ENCODE peak calls at places on chromosomes 7 and 10, in six cellular contexts. One of them, this sample, is unnamed.

GRCh38 chr10:34008641-34009040 is 674.2 kb upstream of the NRP1 start:
- DNase-seq in GM23338: peak; percentile 87
- DNase-seq in PC-9: no peak
- DNase-seq in psoas muscle: no peak
- DNase-seq in H7: peak; percentile 32
- DNase-seq in SJSA1: no peak
- DNase-seq in this sample: no peak

GRCh38 chr7:77959080-77959479 is 160.5 kb downstream of the PHTF2 start:
- DNase-seq in SJSA1: no peak
- DNase-seq in H7: no peak
- DNase-seq in psoas muscle: no peak
- DNase-seq in GM23338: no peak
- DNase-seq in PC-9: no peak
- DNase-seq in this sample: no peak

GRCh38 chr7:28954936-28955335 is 3.2 kb downstream of the TRIL start:
- DNase-seq in psoas muscle: no peak
- DNase-seq in SJSA1: no peak
- DNase-seq in PC-9: no peak
- DNase-seq in GM23338: peak; percentile 39
- DNase-seq in H7: peak; percentile 59
- DNase-seq in this sample: no peak

GRCh38 chr7:117025891-117026290 is 72.6 kb downstream of the ST7 start:
- DNase-seq in psoas muscle: no peak
- DNase-seq in H7: no peak
- DNase-seq in SJSA1: no peak
- DNase-seq in GM23338: no peak
- DNase-seq in PC-9: no peak
- DNase-seq in this sample: no peak

GRCh38 chr7:7221602-7222038 is 39.3 kb downstream of the C1GALT1 start:
- DNase-seq in GM23338: no peak
- DNase-seq in PC-9: peak; percentile 71
- DNase-seq in H7: no peak
- DNase-seq in SJSA1: no peak
- DNase-seq in psoas muscle: no peak
- DNase-seq in this sample: no peak

GRCh38 chr7:76108540-76109233 is 60.8 kb downstream of the MDH2 start:
- DNase-seq in psoas muscle: no peak
- DNase-seq in GM23338: no peak
- DNase-seq in H7: no peak
- DNase-seq in SJSA1: no peak
- DNase-seq in PC-9: no peak
- DNase-seq in this sample: no peak

GRCh38 chr10:35007858-35008301 is 82.3 kb downstream of the CUL2 start:
- DNase-seq in PC-9: no peak
- DNase-seq in GM23338: peak; percentile 27
- DNase-seq in SJSA1: no peak
- DNase-seq in H7: no peak
- DNase-seq in psoas muscle: no peak
- DNase-seq in this sample: no peak

GRCh38 chr10:3472705-3473078 is 300.1 kb upstream of the PITRM1 start:
- DNase-seq in SJSA1: no peak
- DNase-seq in H7: no peak
- DNase-seq in GM23338: no peak
- DNase-seq in psoas muscle: no peak
- DNase-seq in PC-9: peak; percentile 88
- DNase-seq in this sample: no peak

GRCh38 chr7:107185716-107186115 is 16.9 kb downstream of the HBP1 start:
- DNase-seq in psoas muscle: no peak
- DNase-seq in GM23338: no peak
- DNase-seq in SJSA1: no peak
- DNase-seq in H7: no peak
- DNase-seq in PC-9: no peak
- DNase-seq in this sample: no peak

GRCh38 chr10:92291921-92292860 is 1.2 kb downstream of the MARCHF5 start:
- DNase-seq in GM23338: peak; percentile 54
- DNase-seq in H7: peak; percentile 39
- DNase-seq in SJSA1: peak; percentile 49
- DNase-seq in psoas muscle: peak; percentile 57
- DNase-seq in PC-9: peak; percentile 45
- DNase-seq in this sample: peak; percentile 33

GRCh38 chr10:26802527-26802926 is 58.2 kb downstream of the ABI1 start:
- DNase-seq in psoas muscle: no peak
- DNase-seq in PC-9: no peak
- DNase-seq in H7: no peak
- DNase-seq in GM23338: no peak
- DNase-seq in SJSA1: no peak
- DNase-seq in this sample: no peak

GRCh38 chr10:73873843-73874215 is 526 bp downstream of the CAMK2G start:
- DNase-seq in SJSA1: no peak
- DNase-seq in psoas muscle: no peak
- DNase-seq in H7: no peak
- DNase-seq in PC-9: no peak
- DNase-seq in GM23338: no peak
- DNase-seq in this sample: no peak

GRCh38 chr10:62844280-62845011 is 28.3 kb upstream of the EGR2 start:
- DNase-seq in SJSA1: no peak
- DNase-seq in H7: no peak
- DNase-seq in GM23338: no peak
- DNase-seq in psoas muscle: no peak
- DNase-seq in PC-9: no peak
- DNase-seq in this sample: no peak

GRCh38 chr7:41955475-41956243 is 252.8 kb upstream of the INHBA start:
- DNase-seq in H7: peak; percentile 81
- DNase-seq in psoas muscle: peak; percentile 95
- DNase-seq in SJSA1: peak; percentile 88
- DNase-seq in PC-9: peak; percentile 68
- DNase-seq in GM23338: peak; percentile 69
- DNase-seq in this sample: no peak

GRCh38 chr7:79319369-79319768 is 134.1 kb downstream of the MAGI2 start:
- DNase-seq in H7: no peak
- DNase-seq in PC-9: no peak
- DNase-seq in psoas muscle: no peak
- DNase-seq in GM23338: no peak
- DNase-seq in SJSA1: no peak
- DNase-seq in this sample: no peak

GRCh38 chr7:38727184-38727940 is 96.2 kb upstream of the AMPH start:
- DNase-seq in psoas muscle: no peak
- DNase-seq in SJSA1: no peak
- DNase-seq in GM23338: no peak
- DNase-seq in PC-9: no peak
- DNase-seq in H7: no peak
- DNase-seq in this sample: no peak

GRCh38 chr10:71708301-71708703 is 11.3 kb downstream of the C10orf105 start:
- DNase-seq in psoas muscle: no peak
- DNase-seq in SJSA1: peak; percentile 56
- DNase-seq in PC-9: no peak
- DNase-seq in H7: peak; percentile 95
- DNase-seq in GM23338: peak; percentile 82
- DNase-seq in this sample: peak; percentile 65

GRCh38 chr10:132124201-132124920 is 58.6 kb downstream of the JAKMIP3 start:
- DNase-seq in SJSA1: no peak
- DNase-seq in PC-9: no peak
- DNase-seq in GM23338: no peak
- DNase-seq in psoas muscle: peak; percentile 9
- DNase-seq in H7: no peak
- DNase-seq in this sample: no peak

GRCh38 chr10:34804306-34804705 is 10.8 kb downstream of the PARD3 start:
- DNase-seq in PC-9: no peak
- DNase-seq in psoas muscle: no peak
- DNase-seq in H7: no peak
- DNase-seq in SJSA1: no peak
- DNase-seq in GM23338: no peak
- DNase-seq in this sample: no peak

GRCh38 chr10:103507235-103508191 is 14.0 kb downstream of the NEURL1 start:
- DNase-seq in psoas muscle: no peak
- DNase-seq in PC-9: no peak
- DNase-seq in H7: peak; percentile 56
- DNase-seq in SJSA1: no peak
- DNase-seq in GM23338: no peak
- DNase-seq in this sample: no peak

GRCh38 chr10:133400624-133401424 is 6.9 kb downstream of the MTG1 start:
- DNase-seq in SJSA1: no peak
- DNase-seq in PC-9: no peak
- DNase-seq in H7: peak; percentile 9
- DNase-seq in GM23338: no peak
- DNase-seq in psoas muscle: no peak
- DNase-seq in this sample: no peak

GRCh38 chr10:13707156-13707881 is 120.6 kb downstream of the PRPF18 start:
- DNase-seq in psoas muscle: peak; percentile 81
- DNase-seq in GM23338: peak; percentile 87
- DNase-seq in H7: peak; percentile 74
- DNase-seq in SJSA1: peak; percentile 82
- DNase-seq in PC-9: peak; percentile 51
- DNase-seq in this sample: peak; percentile 38

GRCh38 chr7:54664235-54665228 is 94.5 kb downstream of the SEC61G start:
- DNase-seq in SJSA1: no peak
- DNase-seq in H7: peak; percentile 94
- DNase-seq in psoas muscle: peak; percentile 31
- DNase-seq in PC-9: peak; percentile 54
- DNase-seq in GM23338: peak; percentile 87
- DNase-seq in this sample: no peak

GRCh38 chr10:129909080-129909479 is 55.0 kb downstream of the EBF3 start:
- DNase-seq in H7: no peak
- DNase-seq in PC-9: no peak
- DNase-seq in GM23338: no peak
- DNase-seq in psoas muscle: no peak
- DNase-seq in SJSA1: no peak
- DNase-seq in this sample: no peak

GRCh38 chr10:7686351-7687171 is 16.6 kb upstream of the ITIH2 start:
- DNase-seq in SJSA1: no peak
- DNase-seq in psoas muscle: no peak
- DNase-seq in H7: no peak
- DNase-seq in PC-9: no peak
- DNase-seq in GM23338: no peak
- DNase-seq in this sample: no peak

GRCh38 chr10:67884842-67885680 is 605 bp downstream of the SIRT1 start:
- DNase-seq in H7: peak; percentile 91
- DNase-seq in PC-9: peak; percentile 71
- DNase-seq in psoas muscle: peak; percentile 83
- DNase-seq in SJSA1: peak; percentile 86
- DNase-seq in GM23338: peak; percentile 84
- DNase-seq in this sample: peak; percentile 82

GRCh38 chr7:1663857-1664651 is 6.0 kb upstream of the ELFN1 start:
- DNase-seq in H7: peak; percentile 92
- DNase-seq in psoas muscle: peak; percentile 9
- DNase-seq in GM23338: peak; percentile 78
- DNase-seq in SJSA1: peak; percentile 39
- DNase-seq in PC-9: no peak
- DNase-seq in this sample: no peak
- H3K27me3 ChIP-seq in H7: peaks cover 57% of the 10 kb centered on the region
- H3K27me3 ChIP-seq in psoas muscle: no peaks in the 10 kb centered on the region
- H3K27me3 ChIP-seq in GM23338: peaks cover 72% of the 10 kb centered on the region
- H3K27me3 ChIP-seq in SJSA1: peaks cover 62% of the 10 kb centered on the region
- H3K27me3 ChIP-seq in PC-9: peaks cover 60% of the 10 kb centered on the region
- H3K27me3 ChIP-seq in this sample: no peaks in the 10 kb centered on the region

GRCh38 chr10:101122270-101123084 is 8.6 kb upstream of the TLX1 start:
- DNase-seq in SJSA1: no peak
- DNase-seq in GM23338: no peak
- DNase-seq in psoas muscle: no peak
- DNase-seq in PC-9: no peak
- DNase-seq in H7: no peak
- DNase-seq in this sample: no peak
- H3K27me3 ChIP-seq in SJSA1: peaks cover 87% of the 10 kb centered on the region
- H3K27me3 ChIP-seq in GM23338: peaks cover 100% of the 10 kb centered on the region
- H3K27me3 ChIP-seq in psoas muscle: no peaks in the 10 kb centered on the region
- H3K27me3 ChIP-seq in PC-9: peaks cover 71% of the 10 kb centered on the region
- H3K27me3 ChIP-seq in H7: peaks cover 92% of the 10 kb centered on the region
- H3K27me3 ChIP-seq in this sample: no peaks in the 10 kb centered on the region

GRCh38 chr10:101158101-101159058 is 27.3 kb downstream of the TLX1 start:
- DNase-seq in psoas muscle: no peak
- DNase-seq in SJSA1: no peak
- DNase-seq in GM23338: no peak
- DNase-seq in PC-9: no peak
- DNase-seq in H7: no peak
- DNase-seq in this sample: no peak
- H3K27me3 ChIP-seq in psoas muscle: no peaks in the 10 kb centered on the region
- H3K27me3 ChIP-seq in SJSA1: peaks cover 52% of the 10 kb centered on the region
- H3K27me3 ChIP-seq in GM23338: peaks cover 21% of the 10 kb centered on the region
- H3K27me3 ChIP-seq in PC-9: peaks cover 43% of the 10 kb centered on the region
- H3K27me3 ChIP-seq in H7: peaks cover 9% of the 10 kb centered on the region
- H3K27me3 ChIP-seq in this sample: peaks cover 6% of the 10 kb centered on the region

GRCh38 chr7:1669954-1670893 is at the start of gene ELFN1:
- DNase-seq in GM23338: peak; percentile 90
- DNase-seq in psoas muscle: peak; percentile 10
- DNase-seq in SJSA1: peak; percentile 38
- DNase-seq in H7: peak; percentile 96
- DNase-seq in PC-9: no peak
- DNase-seq in this sample: no peak

GRCh38 chr7:1668486-1668931 is 1.6 kb upstream of the ELFN1 start:
- DNase-seq in GM23338: peak; percentile 32
- DNase-seq in PC-9: no peak
- DNase-seq in psoas muscle: peak; percentile 13
- DNase-seq in H7: peak; percentile 76
- DNase-seq in SJSA1: peak; percentile 42
- DNase-seq in this sample: peak; percentile 16

GRCh38 chr7:1669486-1669951 is 558 bp upstream of the ELFN1 start:
- DNase-seq in psoas muscle: no peak
- DNase-seq in PC-9: no peak
- DNase-seq in GM23338: peak; percentile 66
- DNase-seq in H7: no peak
- DNase-seq in SJSA1: peak; percentile 34
- DNase-seq in this sample: no peak

GRCh38 chr7:1667566-1668485 is 2.3 kb upstream of the ELFN1 start:
- DNase-seq in PC-9: no peak
- DNase-seq in SJSA1: peak; percentile 35
- DNase-seq in psoas muscle: peak; percentile 9
- DNase-seq in GM23338: peak; percentile 50
- DNase-seq in H7: peak; percentile 84
- DNase-seq in this sample: no peak

GRCh38 chr7:1668932-1669485 is 1.1 kb upstream of the ELFN1 start:
- DNase-seq in psoas muscle: peak; percentile 10
- DNase-seq in PC-9: no peak
- DNase-seq in GM23338: peak; percentile 46
- DNase-seq in SJSA1: peak; percentile 40
- DNase-seq in H7: peak; percentile 81
- DNase-seq in this sample: no peak
- H3K27me3 ChIP-seq in psoas muscle: no peaks in the 10 kb centered on the region
- H3K27me3 ChIP-seq in PC-9: peaks cover 60% of the 10 kb centered on the region
- H3K27me3 ChIP-seq in GM23338: peaks cover 75% of the 10 kb centered on the region
- H3K27me3 ChIP-seq in SJSA1: peaks cover 63% of the 10 kb centered on the region
- H3K27me3 ChIP-seq in H7: peaks cover 54% of the 10 kb centered on the region
- H3K27me3 ChIP-seq in this sample: no peaks in the 10 kb centered on the region

DNA sequence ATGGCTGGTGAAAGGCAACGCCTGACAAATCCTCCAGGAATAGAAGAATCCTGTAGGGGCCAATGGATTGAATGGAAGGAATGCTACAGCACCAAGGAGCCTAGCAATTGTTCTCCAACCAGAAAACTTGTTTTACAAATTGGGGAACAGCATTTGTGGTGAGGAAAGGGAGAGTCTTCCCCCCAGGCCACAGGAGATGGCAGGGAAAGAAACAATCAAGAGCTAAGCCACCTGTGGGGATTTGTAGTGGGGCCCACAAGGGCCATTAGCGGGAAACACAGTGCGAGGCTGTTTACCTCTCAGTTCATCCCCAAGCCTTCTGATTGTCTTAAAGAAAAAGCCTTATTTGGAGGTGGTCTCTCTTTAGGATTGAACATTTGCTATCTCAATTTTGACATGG is 48.5 kb upstream of the KCNMA1 start:
- DNase-seq in SJSA1: no peak
- DNase-seq in psoas muscle: no peak
- DNase-seq in PC-9: no peak
- DNase-seq in H7: no peak
- DNase-seq in GM23338: no peak
- DNase-seq in this sample: no peak
- H3K27me3 ChIP-seq in SJSA1: no peaks in the 10 kb centered on the region
- H3K27me3 ChIP-seq in psoas muscle: no peaks in the 10 kb centered on the region
- H3K27me3 ChIP-seq in PC-9: peaks cover 23% of the 10 kb centered on the region
- H3K27me3 ChIP-seq in H7: no peaks in the 10 kb centered on the region
- H3K27me3 ChIP-seq in GM23338: no peaks in the 10 kb centered on the region
- H3K27me3 ChIP-seq in this sample: no peaks in the 10 kb centered on the region